ENCODE peak calls at places on chromosome 20, in six cellular contexts. R, W, P, T, X and D are unnamed samples.

GRCh38 chr20:10984899-10985298 is 311.1 kb upstream of the JAG1 start:
- DNase-seq in R (no peak), X (no peak), W (no peak), P (no peak), T (no peak), D (no peak)

GRCh38 chr20:50366270-50367103 is 143.7 kb upstream of the PTPN1 start:
- DNase-seq in T (no peak), W (no peak), X (no peak), R (no peak), P (peak; percentile 75), D (no peak)

GRCh38 chr20:56483970-56484369 is 15.5 kb downstream of the RTF2 start:
- DNase-seq in P (no peak), T (no peak), R (no peak), X (no peak), W (no peak), D (peak; percentile 51)

GRCh38 chr20:21523398-21523868 is 9.6 kb upstream of the NKX2-2 start:
- DNase-seq in X (no peak), T (no peak), W (no peak), R (no peak), P (no peak), D (no peak)

GRCh38 chr20:64099880-64100565 is 7.3 kb downstream of the NPBWR2 start:
- DNase-seq in W (no peak), X (no peak), P (no peak), T (no peak), R (peak; percentile 63), D (no peak)

GRCh38 chr20:46377532-46377931 is 28.9 kb downstream of the ELMO2 start:
- DNase-seq in X (no peak), R (no peak), W (no peak), T (no peak), P (no peak), D (no peak)

GRCh38 chr20:20743511-20744169 is 31.2 kb upstream of the RALGAPA2 start:
- DNase-seq in X (no peak), W (peak; percentile 21), P (no peak), R (peak; percentile 24), T (peak; percentile 83), D (no peak)

GRCh38 chr20:36439731-36440072 is 101.6 kb upstream of the MYL9 start:
- DNase-seq in P (no peak), W (no peak), T (no peak), R (no peak), X (no peak), D (no peak)

GRCh38 chr20:50380697-50381040 is 129.5 kb upstream of the PTPN1 start:
- DNase-seq in R (no peak), P (peak; percentile 65), X (no peak), W (no peak), T (no peak), D (no peak)

GRCh38 chr20:34355427-34355826 is 7.6 kb upstream of the ITCH start:
- DNase-seq in R (no peak), P (no peak), X (no peak), W (no peak), T (no peak), D (no peak)

GRCh38 chr20:32580970-32581838 is 3.9 kb downstream of the NOL4L start:
- DNase-seq in T (peak; percentile 68), P (no peak), R (no peak), X (no peak), W (no peak), D (peak; percentile 90)

GRCh38 chr20:62860924-62861691 is 514 bp downstream of the TCFL5 start:
- DNase-seq in R (no peak), X (peak; percentile 52), T (peak; percentile 65), W (no peak), P (no peak), D (no peak)

GRCh38 chr20:64106981-64107735 is at the start of gene NPBWR2:
- DNase-seq in P (no peak), W (peak; percentile 23), T (peak; percentile 45), R (peak; percentile 69), X (peak; percentile 39), D (peak; percentile 34)

GRCh38 chr20:43827940-43828562 is 86.6 kb upstream of the TOX2 start:
- DNase-seq in X (no peak), T (no peak), W (no peak), R (no peak), P (no peak), D (no peak)

GRCh38 chr20:25054995-25055629 is 2.8 kb downstream of the ACSS1 start:
- DNase-seq in X (no peak), T (no peak), P (peak; percentile 13), R (no peak), W (no peak), D (peak; percentile 45)

GRCh38 chr20:47754946-47755652 is 30.2 kb downstream of the SULF2 start:
- DNase-seq in P (no peak), R (no peak), X (no peak), W (no peak), T (no peak), D (no peak)

GRCh38 chr20:47809161-47809560 is 23.9 kb upstream of the SULF2 start:
- DNase-seq in P (no peak), W (no peak), T (no peak), R (no peak), X (no peak), D (no peak)

GRCh38 chr20:1108437-1108920 is 9.9 kb upstream of the PSMF1 start:
- DNase-seq in P (peak; percentile 23), X (peak; percentile 68), R (peak; percentile 71), W (peak; percentile 75), T (peak; percentile 73), D (no peak)

GRCh38 chr20:21520702-21521595 is 7.1 kb upstream of the NKX2-2 start:
- DNase-seq in T (peak; percentile 88), P (no peak), X (no peak), W (peak; percentile 70), R (peak; percentile 18), D (no peak)

GRCh38 chr20:47358052-47358671 is 1.7 kb upstream of the ZMYND8 start:
- DNase-seq in W (no peak), P (no peak), T (no peak), X (no peak), R (no peak), D (no peak)

GRCh38 chr20:38404016-38404415 is 31.1 kb downstream of the SNHG17 start:
- DNase-seq in W (no peak), T (no peak), X (no peak), P (no peak), R (no peak), D (no peak)

GRCh38 chr20:45467861-45468260 is 1.7 kb upstream of the WFDC2 start:
- DNase-seq in X (no peak), P (no peak), W (no peak), R (no peak), T (no peak), D (no peak)

GRCh38 chr20:49482621-49483017 is at the start of gene KCNB1:
- DNase-seq in X (peak; percentile 90), P (peak; percentile 21), T (peak; percentile 96), W (peak; percentile 95), R (peak; percentile 54), D (no peak)

GRCh38 chr20:32240220-32240619 is 32.5 kb downstream of the POFUT1 start:
- DNase-seq in T (peak; percentile 10), W (peak; percentile 25), P (no peak), R (no peak), X (no peak), D (no peak)

GRCh38 chr20:13775867-13776266 is 8.9 kb downstream of the ESF1 start:
- DNase-seq in T (no peak), X (no peak), P (no peak), W (no peak), R (no peak), D (no peak)

GRCh38 chr20:13778827-13779226 is 5.9 kb downstream of the ESF1 start:
- DNase-seq in X (no peak), W (no peak), R (no peak), P (no peak), T (no peak), D (no peak)

GRCh38 chr20:13771853-13772453 is 12.8 kb downstream of the ESF1 start:
- DNase-seq in W (no peak), T (peak; percentile 24), X (no peak), P (peak; percentile 27), R (peak; percentile 31), D (no peak)

GRCh38 chr20:13772529-13772928 is 12.2 kb downstream of the ESF1 start:
- DNase-seq in R (no peak), W (no peak), X (no peak), P (peak; percentile 36), T (no peak), D (no peak)

GRCh38 chr20:13777171-13777601 is 7.5 kb downstream of the ESF1 start:
- DNase-seq in P (peak; percentile 59), R (no peak), W (no peak), T (no peak), X (no peak), D (no peak)
- TF ChIP-seq CTCF in P (no peak), R (no peak), W (no peak), T (no peak), X (no peak), D (no peak)

GRCh38 chr20:5119435-5120188 is at the start of gene PCNA:
- DNase-seq in X (peak; percentile 91), W (peak; percentile 96), P (peak; percentile 96), R (peak; percentile 96), T (peak; percentile 98), D (peak; percentile 92)
- TF ChIP-seq CTCF in X (peak; percentile 24), W (no peak), P (no peak), R (no peak), T (no peak), D (no peak)

DNA sequence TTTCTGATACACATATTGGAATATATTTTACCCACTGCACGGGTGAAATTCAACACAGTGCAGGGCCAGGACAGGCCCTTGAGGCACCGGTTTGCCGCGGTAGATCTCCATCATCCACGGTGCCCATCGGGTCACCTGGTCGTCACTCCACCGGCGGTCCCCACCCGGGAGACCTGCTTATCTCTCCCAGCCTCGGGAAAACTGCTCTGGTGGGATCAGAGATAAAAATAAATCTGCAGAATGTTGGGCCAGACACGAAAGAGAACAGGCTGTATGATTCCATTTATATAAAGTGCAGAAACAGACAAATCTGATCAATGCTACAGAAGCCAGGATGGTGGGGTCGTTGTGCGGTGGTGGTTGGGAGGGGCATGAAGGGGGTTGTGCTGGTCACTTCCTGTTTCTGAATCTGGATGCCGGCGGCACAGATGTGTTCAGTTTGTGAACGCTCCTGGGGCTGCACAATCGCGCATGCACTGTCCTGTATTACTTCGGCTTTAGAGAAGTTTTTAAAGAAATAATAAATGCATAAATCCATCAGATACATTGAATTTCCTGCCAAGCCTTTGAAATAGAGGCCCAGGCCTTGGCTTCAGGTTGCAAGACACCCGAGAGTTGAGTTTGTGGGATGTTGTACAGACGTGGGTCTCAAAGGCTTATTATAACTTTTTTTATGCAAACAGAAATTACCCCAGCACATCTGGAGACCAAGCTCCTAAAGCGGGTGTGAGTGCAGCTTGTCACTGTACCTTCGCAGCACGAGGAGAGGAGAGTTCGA is 54.3 kb downstream of the ANKRD60 start:
- DNase-seq in T (no peak), P (no peak), W (no peak), X (no peak), R (no peak), D (no peak)
- TF ChIP-seq CTCF in T (no peak), P (no peak), W (no peak), X (no peak), R (no peak), D (no peak)

DNA sequence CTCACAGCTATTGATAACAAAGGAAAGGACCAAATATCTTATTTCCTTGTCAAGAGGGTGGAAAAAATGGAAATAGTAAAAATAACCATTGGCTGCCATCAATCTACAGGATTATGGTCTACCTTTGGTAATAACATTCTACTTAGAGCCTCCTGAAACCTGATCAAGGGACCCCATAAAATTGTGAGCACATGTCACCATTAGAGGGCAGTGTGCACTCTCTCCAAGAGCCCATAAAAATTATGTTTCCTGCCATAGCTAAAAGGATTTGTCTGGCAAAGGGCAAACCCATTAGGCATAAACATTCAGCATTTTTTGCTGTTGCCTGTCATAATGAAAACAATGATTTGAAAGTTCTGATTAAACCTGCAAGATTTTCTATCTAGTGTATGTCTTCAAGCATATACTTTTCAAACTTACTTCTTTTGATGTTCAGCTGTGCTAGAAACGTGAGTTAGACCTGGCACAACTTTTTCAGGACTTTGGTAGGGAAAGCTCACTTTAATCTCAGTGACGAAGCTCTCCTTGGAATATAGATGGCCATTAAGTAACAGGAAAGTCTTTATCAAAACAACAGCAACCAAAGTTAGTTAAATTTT is 120.7 kb upstream of the ZFP64 start:
- DNase-seq in W (peak; percentile 31), X (peak; percentile 45), P (peak; percentile 60), R (peak; percentile 46), T (peak; percentile 76), D (no peak)
- TF ChIP-seq CTCF in W (peak; percentile 31), X (peak; percentile 69), P (peak; percentile 76), R (peak; percentile 63), T (peak; percentile 89), D (peak; percentile 79)